ENCODE peak calls at places on chromosomes 5 and 9, in five cellular contexts. Y, L, J, I and U are unnamed samples.

GRCh38 chr9:133063159-133063499 is 1.3 kb downstream of the CEL start:
- DNase-seq in J (no peak), Y (no peak), L (no peak), I (no peak), U (no peak)

GRCh38 chr9:34993502-34994428 is 4.2 kb downstream of the DNAJB5 start:
- DNase-seq in J (peak; percentile 35), I (no peak), L (no peak), Y (no peak), U (peak; percentile 62)

GRCh38 chr9:97958812-97959511 is 21.0 kb upstream of the HEMGN start:
- DNase-seq in L (no peak), I (no peak), Y (peak; percentile 63), J (peak; percentile 9), U (peak; percentile 27)

GRCh38 chr5:163383754-163384153 is 53.6 kb upstream of the CCNG1 start:
- DNase-seq in J (no peak), I (no peak), L (no peak), Y (no peak), U (no peak)

GRCh38 chr5:7518947-7519560 is 123.1 kb downstream of the ADCY2 start:
- DNase-seq in Y (no peak), I (peak; percentile 10), J (no peak), L (no peak), U (no peak)

GRCh38 chr5:180332051-180332517 is 21.1 kb downstream of the GFPT2 start:
- DNase-seq in Y (no peak), L (peak; percentile 45), J (no peak), I (no peak), U (no peak)

GRCh38 chr9:89619019-89619418 is 14.2 kb downstream of the GADD45G start:
- DNase-seq in L (no peak), Y (no peak), I (no peak), J (no peak), U (no peak)

GRCh38 chr5:575636-576035 is 36.5 kb upstream of the CEP72 start:
- DNase-seq in Y (no peak), J (no peak), L (no peak), I (no peak), U (no peak)

GRCh38 chr5:61347088-61347487 is 15.0 kb downstream of the ZSWIM6 start:
- DNase-seq in L (no peak), J (no peak), I (no peak), Y (no peak), U (no peak)

GRCh38 chr5:13624283-13625074 is 320.0 kb downstream of the DNAH5 start:
- DNase-seq in Y (no peak), J (no peak), L (peak; percentile 43), I (no peak), U (no peak)

GRCh38 chr5:158701406-158702177 is 398.1 kb downstream of the EBF1 start:
- DNase-seq in L (peak; percentile 66), J (no peak), Y (no peak), I (no peak), U (no peak)

GRCh38 chr5:87876616-87877015 is 392.0 kb downstream of the TMEM161B start:
- DNase-seq in Y (no peak), I (no peak), J (no peak), L (no peak), U (no peak)

GRCh38 chr5:43572357-43572756 is 15.5 kb upstream of the PAIP1 start:
- DNase-seq in J (no peak), L (no peak), I (no peak), Y (no peak), U (no peak)

GRCh38 chr9:34592895-34593601 is 3.5 kb upstream of the CNTFR start:
- DNase-seq in Y (no peak), I (no peak), J (no peak), L (peak; percentile 12), U (peak; percentile 73)

GRCh38 chr5:154484393-154484944 is 6.4 kb upstream of the HAND1 start:
- DNase-seq in I (no peak), L (no peak), J (no peak), Y (no peak), U (no peak)

GRCh38 chr9:113966394-113966793 is 90.3 kb downstream of the ZNF618 start:
- DNase-seq in Y (no peak), I (peak; percentile 66), L (no peak), J (no peak), U (no peak)

GRCh38 chr9:136566553-136566895 is 20.7 kb upstream of the NOTCH1 start:
- DNase-seq in L (no peak), I (no peak), Y (no peak), J (no peak), U (no peak)

GRCh38 chr9:36337865-36338264 is 62.2 kb downstream of the RNF38 start:
- DNase-seq in L (no peak), J (no peak), I (no peak), Y (no peak), U (peak; percentile 24)

GRCh38 chr9:128099932-128100491 is 27.5 kb downstream of the PTGES2 start:
- DNase-seq in I (no peak), J (no peak), L (no peak), Y (no peak), U (peak; percentile 39)

GRCh38 chr5:169873642-169874041 is 106.7 kb downstream of the INSYN2B start:
- DNase-seq in Y (no peak), J (no peak), L (no peak), I (no peak), U (peak; percentile 40)

GRCh38 chr9:87665516-87665915 is 60.4 kb upstream of the CTSL start:
- DNase-seq in Y (no peak), I (no peak), J (no peak), L (no peak), U (no peak)

GRCh38 chr9:83012578-83013260 is 50.2 kb downstream of the RASEF start:
- DNase-seq in I (no peak), Y (no peak), L (no peak), J (no peak), U (no peak)

GRCh38 chr5:151912360-151912759 is 12.3 kb downstream of the GLRA1 start:
- DNase-seq in I (no peak), L (peak; percentile 10), Y (no peak), J (no peak), U (no peak)

GRCh38 chr9:93594041-93594756 is 17.8 kb downstream of the PHF2 start:
- DNase-seq in J (no peak), I (no peak), L (no peak), Y (no peak), U (no peak)

GRCh38 chr5:93281980-93282772 is 298.8 kb downstream of the NR2F1-AS1 start:
- DNase-seq in Y (no peak), I (no peak), L (no peak), J (no peak), U (no peak)

GRCh38 chr5:159451197-159452052 is 121.1 kb upstream of the IL12B start:
- DNase-seq in Y (peak; percentile 88), L (peak; percentile 91), J (no peak), I (no peak), U (no peak)

GRCh38 chr5:18102733-18103132 is 468.5 kb downstream of the TAF11L14 start:
- DNase-seq in I (no peak), J (no peak), Y (no peak), L (no peak), U (no peak)

GRCh38 chr9:14768561-14769234 is 46.2 kb upstream of the CER1 start:
- DNase-seq in Y (peak; percentile 21), I (peak; percentile 15), L (peak; percentile 79), J (no peak), U (peak; percentile 57)

GRCh38 chr5:113061851-113062631 is 85.4 kb downstream of the DCP2 start:
- DNase-seq in J (no peak), L (peak; percentile 64), I (no peak), Y (peak; percentile 46), U (no peak)

GRCh38 chr5:160128632-160129031 is 9.4 kb upstream of the PWWP2A start:
- DNase-seq in J (no peak), L (no peak), Y (no peak), I (no peak), U (no peak)

GRCh38 chr5:150663936-150664335 is 2.9 kb downstream of the MYOZ3 start:
- DNase-seq in J (no peak), I (no peak), Y (no peak), L (no peak), U (no peak)

GRCh38 chr5:94746731-94747124 is 128.3 kb downstream of the SLF1 start:
- DNase-seq in L (no peak), I (no peak), Y (no peak), J (no peak), U (no peak)

GRCh38 chr5:93891491-93892480 is 150.4 kb upstream of the POU5F2 start:
- DNase-seq in L (no peak), I (no peak), J (no peak), Y (no peak), U (no peak)